ENCODE peak calls at places on chromosomes 1 and 21, in eight cellular contexts. E, N, I, V, C, J, H and P are unnamed samples.

GRCh38 chr1:182120411-182121258 is 59.1 kb upstream of the ZNF648 start:
- DNase-seq in H (peak), N (no peak), V (peak), E (no peak), C (peak), I (no peak), J (peak), P (peak)

GRCh38 chr1:177701654-177702353 is 268.1 kb downstream of the SEC16B start:
- DNase-seq in E (no peak), C (no peak), J (no peak), V (no peak), N (no peak), H (no peak), I (no peak), P (no peak)

GRCh38 chr1:242025681-242026080 is 26.8 kb upstream of the MAP1LC3C start:
- DNase-seq in J (no peak), N (no peak), I (no peak), E (no peak), H (no peak), V (no peak), C (no peak), P (no peak)

GRCh38 chr1:246497331-246497915 is 9.7 kb downstream of the SMYD3 start:
- DNase-seq in N (no peak), H (no peak), E (no peak), C (peak), V (peak), I (peak), J (peak), P (peak)

GRCh38 chr1:1079408-1080121 is 5.5 kb upstream of the RNF223 start:
- DNase-seq in V (peak), I (peak), H (peak), E (peak), C (peak), J (peak), N (no peak), P (peak)

GRCh38 chr21:45266518-45267389 is 20.9 kb downstream of the POFUT2 start:
- DNase-seq in C (no peak), J (no peak), N (peak), I (no peak), H (peak), E (no peak), V (no peak), P (no peak)

GRCh38 chr1:197145451-197146029 is 929 bp downstream of the ASPM start:
- DNase-seq in E (no peak), J (no peak), V (peak), N (no peak), I (peak), C (peak), H (no peak), P (no peak)

GRCh38 chr1:22737374-22738068 is 26.9 kb downstream of the EPHB2 start:
- DNase-seq in N (no peak), C (no peak), E (no peak), I (no peak), V (no peak), J (no peak), H (no peak), P (no peak)

GRCh38 chr1:3179471-3179870 is 110.5 kb downstream of the PRDM16 start:
- DNase-seq in E (no peak), C (no peak), N (no peak), I (no peak), J (no peak), V (no peak), H (no peak), P (no peak)

GRCh38 chr1:155208656-155209372 is at the start of gene MTX1:
- DNase-seq in J (peak), H (peak), N (peak), E (no peak), V (peak), C (peak), I (peak), P (peak)

GRCh38 chr21:26499475-26499874 is 73.6 kb downstream of the CYYR1 start:
- DNase-seq in E (no peak), V (no peak), I (peak), C (no peak), N (no peak), H (no peak), J (no peak), P (no peak)

GRCh38 chr1:53073899-53074311 is 11.9 kb downstream of the PODN start:
- DNase-seq in N (no peak), E (no peak), J (no peak), C (no peak), V (peak), H (peak), I (no peak), P (no peak)

GRCh38 chr1:229730573-229730972 is 104.5 kb downstream of the URB2 start:
- DNase-seq in N (no peak), J (no peak), H (no peak), I (no peak), C (no peak), E (no peak), V (no peak), P (no peak)

GRCh38 chr21:42574234-42575027 is 60.8 kb downstream of the SLC37A1 start:
- DNase-seq in N (no peak), C (peak), I (peak), H (peak), V (no peak), J (no peak), E (no peak), P (peak)

GRCh38 chr1:19596065-19596718 is 47.9 kb upstream of the NBL1 start:
- DNase-seq in J (no peak), E (no peak), V (peak), C (no peak), N (no peak), I (no peak), H (no peak), P (no peak)

GRCh38 chr1:150619576-150620509 is 9.6 kb downstream of the ENSA start:
- DNase-seq in I (peak), V (peak), H (no peak), J (peak), N (no peak), C (peak), E (no peak), P (peak)

GRCh38 chr1:43554444-43554992 is 23.8 kb downstream of the PTPRF start:
- DNase-seq in N (no peak), H (no peak), E (no peak), I (no peak), V (peak), C (peak), J (peak), P (peak)

GRCh38 chr1:63330331-63330916 is 8.1 kb downstream of the FOXD3 start:
- DNase-seq in E (no peak), J (no peak), V (no peak), I (no peak), H (no peak), C (no peak), N (no peak), P (no peak)

GRCh38 chr1:201739492-201740085 is 89.4 kb upstream of the IPO9 start:
- DNase-seq in V (peak), J (peak), E (no peak), I (peak), H (peak), C (peak), N (peak), P (peak)

GRCh38 chr1:183032122-183032921 is 9.1 kb downstream of the LAMC1 start:
- DNase-seq in N (no peak), H (no peak), C (peak), V (peak), I (peak), E (no peak), J (no peak), P (no peak)

GRCh38 chr21:32719085-32719484 is 8.7 kb downstream of the SYNJ1 start:
- DNase-seq in J (no peak), C (no peak), E (no peak), V (no peak), H (no peak), N (no peak), I (no peak), P (no peak)

GRCh38 chr1:212782422-212783154 is 9.0 kb downstream of the NSL1 start:
- DNase-seq in E (no peak), C (peak), H (no peak), I (peak), N (no peak), V (peak), J (peak), P (peak)

GRCh38 chr1:239448911-239449310 is 62.5 kb downstream of the CHRM3 start:
- DNase-seq in V (peak), C (no peak), N (no peak), E (no peak), H (no peak), J (no peak), I (no peak), P (no peak)

GRCh38 chr1:160094806-160095205 is 3.6 kb downstream of the IGSF8 start:
- DNase-seq in C (no peak), E (no peak), V (no peak), J (peak), N (no peak), H (peak), I (no peak), P (no peak)

GRCh38 chr1:9494936-9495758 is 44.1 kb upstream of the SLC25A33 start:
- DNase-seq in V (peak), N (peak), J (peak), C (peak), E (no peak), H (no peak), I (peak), P (peak)

GRCh38 chr1:56590520-56591011 is 11.2 kb upstream of the PLPP3 start:
- DNase-seq in E (no peak), I (no peak), H (no peak), N (no peak), J (no peak), C (peak), V (no peak), P (peak)